ENCODE peak calls at places on chromosomes 11 and 22, in nine cellular contexts. H is transverse colon; S is lower lobe of right lung; U is CD8-positive, alpha-beta memory T cell; E is MM.1S; P is CD4-positive, CD25-positive, alpha-beta regulatory T cell; X is pancreas; Y is prostate gland; V is kidney. K is an unnamed sample.
A peak's percentile ranks its signal among the peaks of the same experiment; 100 is the strongest.

GRCh38 chr11:118224512-118225180 is at the start of gene JAML:
- DNase-seq in H (peak; percentile 60), S (no peak), U (peak; percentile 75), E (no peak), P (peak; percentile 54), X (no peak), Y (no peak), V (no peak), K (peak; percentile 51)

GRCh38 chr11:47106839-47107520 is 69.7 kb downstream of the ARFGAP2 start:
- DNase-seq in H (no peak), S (no peak), U (no peak), E (no peak), P (no peak), X (no peak), Y (no peak), V (no peak), K (peak; percentile 34)

GRCh38 chr11:73225851-73226250 is 7.8 kb downstream of the P2RY2 start:
- DNase-seq in H (no peak), S (no peak), U (no peak), E (no peak), P (no peak), X (no peak), Y (no peak), V (peak; percentile 43), K (no peak)

GRCh38 chr22:30941363-30941740 is 27.2 kb downstream of the MORC2 start:
- DNase-seq in H (no peak), S (no peak), U (no peak), E (no peak), P (no peak), X (no peak), Y (no peak), V (no peak), K (no peak)

GRCh38 chr11:106281455-106282173 is 204.2 kb downstream of the AASDHPPT start:
- DNase-seq in H (no peak), S (no peak), U (no peak), E (no peak), P (no peak), X (no peak), Y (no peak), V (no peak), K (no peak)

GRCh38 chr22:32764330-32765116 is 37.0 kb upstream of the TIMP3 start:
- DNase-seq in H (peak; percentile 22), S (no peak), U (no peak), E (no peak), P (no peak), X (no peak), Y (no peak), V (peak; percentile 80), K (no peak)

GRCh38 chr11:97361812-97362378 is 972.1 kb downstream of the JRKL start:
- DNase-seq in H (no peak), S (no peak), U (no peak), E (no peak), P (no peak), X (no peak), Y (no peak), V (no peak), K (no peak)

GRCh38 chr11:105181521-105181920 is 42.0 kb upstream of the CARD18 start:
- DNase-seq in H (no peak), S (no peak), U (no peak), E (no peak), P (no peak), X (no peak), Y (no peak), V (no peak), K (no peak)

GRCh38 chr11:8062781-8063257 is 18.2 kb upstream of the TUB start:
- DNase-seq in H (no peak), S (no peak), U (no peak), E (no peak), P (no peak), X (no peak), Y (no peak), V (no peak), K (no peak)

GRCh38 chr11:8063319-8063718 is 17.7 kb upstream of the TUB start:
- DNase-seq in H (no peak), S (no peak), U (no peak), E (no peak), P (no peak), X (no peak), Y (no peak), V (no peak), K (no peak)

GRCh38 chr11:8060801-8061554 is 20.0 kb upstream of the TUB start:
- DNase-seq in H (no peak), S (no peak), U (no peak), E (no peak), P (no peak), X (no peak), Y (no peak), V (no peak), K (no peak)

GRCh38 chr11:8060146-8060719 is 20.8 kb upstream of the TUB start:
- DNase-seq in H (no peak), S (no peak), U (no peak), E (no peak), P (no peak), X (no peak), Y (no peak), V (no peak), K (no peak)

DNA sequence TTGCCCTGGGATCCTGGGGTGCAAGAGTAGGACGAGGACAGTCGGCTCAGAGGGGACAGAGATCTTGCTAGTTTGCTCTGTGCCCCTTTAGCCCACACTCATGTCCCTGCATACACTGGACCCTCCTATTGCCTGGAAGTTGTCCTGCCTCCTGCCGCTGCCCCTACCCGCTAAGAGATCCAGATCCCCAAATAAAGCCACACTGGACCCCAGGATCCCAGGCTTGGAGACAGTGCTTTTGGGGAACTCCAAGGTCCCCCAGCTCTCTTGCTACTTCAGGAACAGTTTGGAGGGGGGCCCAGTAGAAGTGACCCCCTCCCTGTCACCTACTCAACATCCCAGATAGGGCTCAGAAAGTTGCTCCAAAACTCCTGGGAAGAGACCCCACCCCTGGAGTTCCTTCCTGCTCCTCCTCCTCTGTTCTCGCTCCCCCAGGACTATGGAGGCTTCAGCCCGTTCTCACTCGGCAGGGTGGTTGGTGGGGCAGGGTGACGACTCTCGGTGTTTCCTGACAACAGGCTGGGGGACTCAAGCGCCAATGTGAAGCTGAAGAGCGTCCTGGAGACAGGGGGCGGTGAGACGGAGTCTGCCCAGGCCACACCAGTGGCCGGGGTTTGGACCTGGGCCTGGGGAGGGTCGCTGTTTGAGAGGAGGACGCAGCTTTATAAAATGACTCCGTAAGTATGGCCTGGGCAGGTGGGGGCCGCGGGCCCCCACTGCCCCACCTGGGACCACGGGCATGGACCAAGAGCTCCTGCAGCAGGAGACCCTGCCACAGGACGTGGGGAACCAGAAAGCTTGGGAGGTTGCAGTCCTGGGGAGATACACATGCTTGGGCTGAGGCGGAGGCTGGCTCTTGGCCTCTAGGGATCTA is 19.2 kb upstream of the TUB start:
- DNase-seq in H (no peak), S (no peak), U (no peak), E (no peak), P (no peak), X (no peak), Y (no peak), V (no peak), K (no peak)
- H3K4me1 ChIP-seq in H (peaks cover 8% of the 10 kb centered on the region), S (peaks cover 4% of the 10 kb centered on the region), U (no peaks in the 10 kb centered on the region), E (no peaks in the 10 kb centered on the region), P (no peaks in the 10 kb centered on the region), X (no peaks in the 10 kb centered on the region), Y (no peaks in the 10 kb centered on the region), V (peaks cover 40% of the 10 kb centered on the region), K (no peaks in the 10 kb centered on the region)

GRCh38 chr22:39524089-39524752 is 3.9 kb downstream of the ATF4 start:
- DNase-seq in H (no peak), S (peak; percentile 42), U (no peak), E (no peak), P (no peak), X (no peak), Y (no peak), V (peak; percentile 62), K (peak; percentile 37)
- H3K4me1 ChIP-seq in H (peaks cover 38% of the 10 kb centered on the region), S (peaks cover 78% of the 10 kb centered on the region), U (peaks cover 65% of the 10 kb centered on the region), E (peaks cover 30% of the 10 kb centered on the region), P (peaks cover 72% of the 10 kb centered on the region), X (peaks cover 17% of the 10 kb centered on the region), Y (peaks cover 27% of the 10 kb centered on the region), V (peaks cover 53% of the 10 kb centered on the region), K (peaks cover 68% of the 10 kb centered on the region)

DNA sequence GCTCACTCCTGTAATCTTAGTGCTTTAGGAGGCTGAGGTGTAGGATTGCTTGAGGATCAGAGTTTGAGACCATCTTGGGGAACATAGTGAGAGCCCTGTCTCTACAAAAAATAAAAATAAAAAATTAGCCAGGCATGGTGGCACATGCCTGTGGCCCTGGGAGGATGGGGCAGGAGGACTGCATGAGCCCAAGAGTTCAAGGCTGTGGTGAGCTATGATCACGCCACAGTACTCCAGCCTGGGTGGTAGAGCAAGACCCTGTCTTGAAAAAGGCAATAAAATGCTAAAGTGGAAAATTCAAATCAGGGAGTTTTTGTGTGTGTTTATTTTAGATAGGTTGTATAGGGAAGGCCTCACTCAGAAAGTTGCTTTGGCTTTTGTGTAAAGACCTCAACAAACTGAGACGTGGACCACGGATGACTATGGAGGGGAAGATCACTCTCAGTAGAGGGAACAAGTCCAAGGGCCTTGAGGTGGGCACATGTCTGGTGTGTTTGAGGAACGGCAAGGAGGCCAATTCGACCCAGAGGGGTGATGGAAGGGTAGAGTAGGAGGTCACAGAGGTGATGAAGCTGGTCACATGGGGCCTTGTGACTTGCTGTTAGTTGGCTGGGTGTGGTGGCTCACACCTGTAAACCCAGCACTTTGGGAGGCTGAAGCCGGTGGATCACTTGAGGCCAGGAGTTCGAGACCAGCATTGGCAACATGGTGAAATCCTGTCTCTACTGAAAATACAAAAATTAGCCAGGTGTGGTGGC is 35.7 kb downstream of the WEE1 start:
- DNase-seq in H (no peak), S (no peak), U (no peak), E (no peak), P (no peak), X (no peak), Y (no peak), V (no peak), K (peak; percentile 40)
- H3K4me1 ChIP-seq in H (no peaks in the 10 kb centered on the region), S (peaks cover 13% of the 10 kb centered on the region), U (peaks cover 7% of the 10 kb centered on the region), E (no peaks in the 10 kb centered on the region), P (peaks cover 13% of the 10 kb centered on the region), X (peaks cover 4% of the 10 kb centered on the region), Y (no peaks in the 10 kb centered on the region), V (peaks cover 5% of the 10 kb centered on the region), K (peaks cover 94% of the 10 kb centered on the region)

GRCh38 chr11:92662580-92662979 is 306.9 kb upstream of the MTNR1B start:
- DNase-seq in H (no peak), S (no peak), U (no peak), E (no peak), P (no peak), X (no peak), Y (no peak), V (no peak), K (no peak)

GRCh38 chr11:92657226-92657625 is 312.2 kb upstream of the MTNR1B start:
- DNase-seq in H (no peak), S (no peak), U (no peak), E (no peak), P (no peak), X (no peak), Y (no peak), V (no peak), K (no peak)

GRCh38 chr11:92653448-92653847 is 316.0 kb upstream of the MTNR1B start:
- DNase-seq in H (no peak), S (no peak), U (no peak), E (no peak), P (no peak), X (no peak), Y (no peak), V (no peak), K (no peak)

GRCh38 chr11:92663539-92663938 is 305.9 kb upstream of the MTNR1B start:
- DNase-seq in H (no peak), S (no peak), U (no peak), E (no peak), P (no peak), X (no peak), Y (no peak), V (no peak), K (no peak)

DNA sequence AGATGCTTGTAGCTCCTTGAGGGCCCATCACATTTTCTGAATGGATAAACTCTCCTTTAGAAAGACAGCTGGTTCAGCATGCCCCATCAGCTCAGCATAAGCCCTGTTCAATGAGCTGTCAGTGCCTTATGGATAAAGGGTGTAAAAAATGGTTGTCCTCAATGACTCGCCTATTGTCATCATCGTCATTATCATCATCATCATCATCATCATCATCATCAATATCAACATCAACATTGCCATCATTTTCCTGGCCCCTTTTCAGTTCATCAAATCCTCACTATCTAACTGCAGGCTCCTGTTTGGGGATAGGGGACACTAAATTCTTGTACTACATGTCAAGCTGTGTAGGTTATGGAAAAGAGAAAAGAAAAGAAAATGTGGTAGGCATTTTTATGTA is 310.7 kb upstream of the MTNR1B start:
- DNase-seq in H (no peak), S (no peak), U (no peak), E (no peak), P (no peak), X (no peak), Y (no peak), V (no peak), K (no peak)
- H3K4me1 ChIP-seq in H (no peaks in the 10 kb centered on the region), S (no peaks in the 10 kb centered on the region), U (no peaks in the 10 kb centered on the region), E (no peaks in the 10 kb centered on the region), P (no peaks in the 10 kb centered on the region), X (no peaks in the 10 kb centered on the region), Y (no peaks in the 10 kb centered on the region), V (no peaks in the 10 kb centered on the region), K (no peaks in the 10 kb centered on the region)